ENCODE peak calls at places on chromosome 15, in eight cellular contexts. N is HFFc6, H is osteocyte, G is breast epithelium, Y is A673, P is GM06990, T is tibial nerve, S is activated B cell treated with CpG ODN at 0.5 μM for 24 hours. Q is an unnamed sample.

GRCh38 chr15:50542051-50542450 is 4.4 kb downstream of the USP50 start:
- DNase-seq in P (no peak), Y (peak), G (no peak), N (peak), H (no peak), T (peak), S (no peak), Q (no peak)

GRCh38 chr15:47415539-47415971 is 301.8 kb upstream of the SEMA6D start:
- DNase-seq in S (no peak), G (no peak), T (no peak), Y (peak), P (no peak), H (no peak), N (peak), Q (no peak)

GRCh38 chr15:100730655-100731240 is 128.4 kb downstream of the ASB7 start:
- DNase-seq in N (no peak), T (no peak), G (no peak), P (no peak), Y (no peak), S (no peak), H (peak), Q (no peak)

GRCh38 chr15:99518191-99518590 is 47.6 kb upstream of the MEF2A start:
- DNase-seq in P (no peak), T (no peak), N (no peak), Y (no peak), G (no peak), S (no peak), H (no peak), Q (no peak)

GRCh38 chr15:23566070-23567050 is 886 bp downstream of the MKRN3 start:
- DNase-seq in N (no peak), G (no peak), T (no peak), Y (no peak), S (no peak), H (no peak), P (no peak), Q (no peak)

GRCh38 chr15:69760263-69760855 is 307.7 kb downstream of the RPLP1 start:
- DNase-seq in T (no peak), G (no peak), Y (no peak), N (peak), H (no peak), P (no peak), S (no peak), Q (no peak)

GRCh38 chr15:23574742-23575141 is 9.3 kb downstream of the MKRN3 start:
- DNase-seq in Y (no peak), P (no peak), G (no peak), S (no peak), T (no peak), H (no peak), N (no peak), Q (no peak)

GRCh38 chr15:62119224-62119925 is 45.7 kb downstream of the C2CD4B start:
- DNase-seq in S (no peak), Y (peak), H (no peak), N (peak), G (no peak), T (peak), P (no peak), Q (no peak)

GRCh38 chr15:77630956-77631789 is 1.5 kb downstream of the LINGO1 start:
- DNase-seq in N (no peak), S (no peak), Y (no peak), H (no peak), G (no peak), T (no peak), P (no peak), Q (no peak)
- TF ChIP-seq CTCF in N (peak), S (no peak), Y (no peak), H (peak), G (no peak), T (no peak), P (no peak), Q (peak)

GRCh38 chr15:89243691-89244511 is at the start of gene FANCI:
- DNase-seq in T (peak), Y (peak), S (peak), H (peak), P (peak), G (peak), N (peak), Q (peak)
- TF ChIP-seq CTCF in T (peak), Y (peak), S (no peak), H (peak), P (peak), G (no peak), N (peak), Q (peak)

GRCh38 chr15:29740692-29741311 is 81.5 kb downstream of the TJP1 start:
- DNase-seq in G (no peak), P (no peak), N (no peak), H (no peak), S (no peak), Y (peak), T (no peak), Q (no peak)
- TF ChIP-seq CTCF in G (no peak), P (peak), N (peak), H (peak), S (no peak), Y (peak), T (no peak), Q (peak)

DNA sequence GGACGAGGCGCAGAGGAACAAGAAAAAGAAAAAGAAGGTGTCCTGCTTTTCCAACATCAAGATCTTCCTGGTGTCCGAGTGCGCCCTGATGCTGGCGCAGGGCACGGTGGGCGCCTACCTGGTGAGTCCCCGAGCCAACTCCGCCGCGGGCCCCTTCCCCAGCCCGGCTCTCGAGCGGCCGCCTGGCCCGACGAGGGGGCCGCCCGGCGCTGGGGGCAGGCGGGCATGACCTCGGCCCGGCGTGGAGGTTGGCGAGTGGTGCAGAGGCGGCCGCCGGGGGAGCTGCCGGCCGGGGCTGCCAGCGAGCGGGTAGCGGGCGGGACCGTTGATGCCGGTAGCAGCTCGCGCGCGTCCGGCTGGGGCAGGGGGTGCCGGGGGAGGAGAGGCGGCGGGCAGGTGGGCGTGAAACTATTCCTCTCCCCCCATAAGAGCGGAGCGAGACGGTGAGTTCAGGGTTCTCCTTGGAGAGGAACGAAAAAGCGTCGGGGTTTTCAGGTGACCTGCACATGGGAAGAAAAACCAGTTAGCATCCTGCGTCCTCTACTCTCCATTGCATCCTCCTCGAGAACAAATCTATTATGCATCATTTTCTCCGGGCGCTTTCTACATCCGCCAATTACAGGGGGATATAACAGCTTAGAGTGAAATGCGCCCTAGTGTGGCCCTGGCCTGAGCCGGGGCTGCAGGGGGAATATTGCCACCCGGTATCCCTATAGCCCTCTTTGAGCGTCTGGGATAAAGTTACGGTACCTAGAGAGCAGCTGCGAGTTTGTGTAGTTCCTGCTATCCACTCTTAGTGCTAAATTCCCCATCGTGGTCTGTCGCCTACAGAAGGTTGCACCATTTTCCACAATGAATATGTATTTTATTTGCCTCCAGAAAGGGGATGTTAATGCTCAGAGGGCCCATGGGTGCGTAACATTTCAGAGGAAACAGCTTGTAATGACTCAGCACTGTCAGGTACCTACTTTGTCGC is 748 bp downstream of the SLCO3A1 start:
- DNase-seq in T (no peak), H (peak), P (no peak), G (peak), Y (peak), S (no peak), N (no peak), Q (no peak)
- TF ChIP-seq CTCF in T (no peak), H (peak), P (no peak), G (no peak), Y (no peak), S (no peak), N (peak), Q (no peak)

GRCh38 chr15:57149196-57149595 is 227.1 kb upstream of the CGNL1 start:
- DNase-seq in G (no peak), Y (no peak), T (no peak), H (no peak), S (no peak), P (no peak), N (peak), Q (no peak)

GRCh38 chr15:57144448-57144847 is 226.0 kb downstream of the TCF12 start:
- DNase-seq in T (no peak), Y (no peak), P (no peak), S (no peak), G (no peak), N (no peak), H (no peak), Q (no peak)

GRCh38 chr15:57150066-57150865 is 226.0 kb upstream of the CGNL1 start:
- DNase-seq in H (no peak), G (no peak), Y (peak), T (no peak), S (no peak), N (peak), P (no peak), Q (no peak)

GRCh38 chr15:57146394-57147140 is 228.1 kb downstream of the TCF12 start:
- DNase-seq in N (peak), S (no peak), T (peak), H (no peak), P (peak), Y (peak), G (no peak), Q (peak)

GRCh38 chr15:57148236-57148635 is 228.1 kb upstream of the CGNL1 start:
- DNase-seq in G (no peak), T (no peak), H (no peak), P (no peak), S (no peak), N (no peak), Y (no peak), Q (no peak)
- TF ChIP-seq CTCF in G (no peak), T (no peak), H (no peak), P (no peak), S (no peak), N (no peak), Y (no peak), Q (no peak)

DNA sequence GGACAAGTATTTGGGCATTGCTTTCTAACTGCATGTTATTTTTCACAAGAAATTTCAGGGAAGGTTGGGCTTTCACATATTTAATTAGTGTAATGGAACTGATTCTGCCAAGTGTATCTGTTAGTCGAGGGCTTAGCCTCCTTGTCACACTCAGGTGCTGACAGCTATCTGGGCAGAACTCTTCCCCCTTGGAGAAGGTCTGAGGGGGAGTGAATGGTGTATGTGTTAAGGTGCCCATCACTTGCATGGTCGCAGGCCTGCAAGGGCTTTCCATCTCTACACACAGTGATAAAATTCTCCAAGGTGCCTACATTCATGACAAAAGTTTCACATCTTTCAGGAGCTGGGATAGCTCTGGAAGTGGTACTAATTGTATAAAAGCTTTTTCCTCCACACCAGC is 97.6 kb upstream of the ICE2 start:
- DNase-seq in P (no peak), S (no peak), G (no peak), N (no peak), H (no peak), Y (no peak), T (no peak), Q (no peak)
- TF ChIP-seq CTCF in P (no peak), S (no peak), G (no peak), N (no peak), H (no peak), Y (no peak), T (no peak), Q (no peak)

DNA sequence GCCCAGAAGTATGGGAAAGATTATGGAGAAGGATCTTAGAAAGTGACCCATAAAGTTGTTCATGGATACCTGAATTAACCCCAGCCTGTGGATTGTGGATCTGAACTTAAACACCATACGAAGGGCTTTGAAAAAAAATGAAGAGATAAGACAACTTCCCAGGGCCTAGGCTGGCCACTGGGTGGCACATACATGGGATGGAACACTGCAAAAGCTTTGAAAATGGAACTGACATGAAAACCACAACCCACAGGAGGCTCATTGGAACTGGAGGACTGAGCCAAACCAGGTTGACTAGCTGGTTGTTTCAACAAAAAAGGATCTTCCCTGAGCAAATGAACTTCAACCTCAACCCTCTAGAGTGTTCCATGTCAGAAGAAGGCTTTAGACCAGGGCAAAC is 34.5 kb downstream of the FMN1 start:
- DNase-seq in G (no peak), T (no peak), Y (no peak), P (no peak), N (no peak), S (no peak), H (no peak), Q (no peak)
- TF ChIP-seq CTCF in G (no peak), T (no peak), Y (no peak), P (peak), N (peak), S (no peak), H (no peak), Q (no peak)